ENCODE peak calls at places on chromosome 3, in four cellular contexts. Y is activated T-cell treated with anti-CD3 and anti-CD28 coated beads for 1 hour, N is iPS-NIHi11, Z is HuH-7. G is an unnamed sample.

GRCh38 chr3:4999626-5000184 is 20.5 kb downstream of the BHLHE40 start:
- DNase-seq in Y (no peak), N (no peak), Z (no peak), G (no peak)

GRCh38 chr3:89315750-89316149 is 208.3 kb downstream of the EPHA3 start:
- DNase-seq in Y (no peak), N (no peak), Z (no peak), G (no peak)

GRCh38 chr3:13718437-13718836 is 161.4 kb downstream of the WNT7A start:
- DNase-seq in Y (no peak), N (no peak), Z (no peak), G (peak; percentile 3)

GRCh38 chr3:5078151-5078550 is 43.9 kb upstream of the ARL8B start:
- DNase-seq in Y (no peak), N (no peak), Z (no peak), G (no peak)

GRCh38 chr3:85574306-85574705 is 615.5 kb downstream of the CADM2 start:
- DNase-seq in Y (no peak), N (no peak), Z (no peak), G (no peak)

GRCh38 chr3:107861904-107862303 is 228.9 kb downstream of the CD47 start:
- DNase-seq in Y (no peak), N (no peak), Z (no peak), G (no peak)

GRCh38 chr3:54046677-54047214 is 75.6 kb upstream of the CACNA2D3 start:
- DNase-seq in Y (no peak), N (no peak), Z (no peak), G (no peak)

GRCh38 chr3:170506556-170506955 is 79.3 kb downstream of the SLC7A14 start:
- DNase-seq in Y (no peak), N (no peak), Z (peak; percentile 56), G (no peak)

GRCh38 chr3:126350502-126351085 is 6.6 kb downstream of the KLF15 start:
- DNase-seq in Y (no peak), N (no peak), Z (no peak), G (no peak)

GRCh38 chr3:118801899-118802298 is 232.7 kb downstream of the IGSF11 start:
- DNase-seq in Y (no peak), N (no peak), Z (no peak), G (no peak)

GRCh38 chr3:132726341-132726823 is 4.2 kb upstream of the NPHP3 start:
- DNase-seq in Y (no peak), N (peak; percentile 31), Z (peak; percentile 33), G (peak; percentile 23)

GRCh38 chr3:27632431-27633223 is 89.5 kb downstream of the EOMES start:
- DNase-seq in Y (peak; percentile 19), N (peak; percentile 70), Z (no peak), G (peak; percentile 41)

GRCh38 chr3:15612001-15612400 is 10.5 kb downstream of the BTD start:
- DNase-seq in Y (no peak), N (no peak), Z (no peak), G (no peak)

GRCh38 chr3:38354588-38355344 is 8.2 kb downstream of the XYLB start:
- DNase-seq in Y (no peak), N (no peak), Z (no peak), G (no peak)

GRCh38 chr3:129033151-129033550 is 27.4 kb upstream of the GP9 start:
- DNase-seq in Y (no peak), N (no peak), Z (no peak), G (no peak)

GRCh38 chr3:73408597-73408996 is 216.1 kb downstream of the PDZRN3 start:
- DNase-seq in Y (no peak), N (no peak), Z (no peak), G (no peak)

G was measured in HEK293T.